ENCODE peak calls at places on chromosomes 7 and 10, in ten cellular contexts. B is NCI-H2081; Z is right atrium auricular region; J is activated CD8-positive, alpha-beta memory T cell treated with anti-CD3 and anti-CD28 coated beads for 4 hours; K is HFFc6; Y is dermis blood vessel endothelial cell; Q is suprapubic skin; I is activated naive CD4-positive, alpha-beta T cell; F is ureter; V is nucleus accumbens. M is an unnamed sample.

GRCh38 chr7:106521115-106521514 is 139.8 kb downstream of the CCDC71L start:
- DNase-seq in B (no peak), Z (no peak), J (no peak), K (no peak), Y (no peak), Q (no peak), I (no peak), F (no peak), V (no peak), M (no peak)

GRCh38 chr10:70866424-70866823 is 21.9 kb downstream of the PCBD1 start:
- DNase-seq in B (no peak), Z (no peak), J (no peak), K (no peak), Y (no peak), Q (no peak), I (no peak), F (no peak), V (no peak), M (no peak)

GRCh38 chr7:18257711-18258110 is 230.1 kb upstream of the PRPS1L1 start:
- DNase-seq in B (no peak), Z (no peak), J (no peak), K (peak; percentile 2), Y (peak; percentile 1), Q (no peak), I (no peak), F (no peak), V (no peak), M (no peak)

GRCh38 chr10:106705576-106706526 is 458.7 kb downstream of the SORCS1 start:
- DNase-seq in B (peak; percentile 3), Z (peak; percentile 75), J (no peak), K (peak; percentile 18), Y (peak; percentile 31), Q (no peak), I (no peak), F (peak; percentile 61), V (no peak), M (peak; percentile 51)

GRCh38 chr10:129958118-129958685 is 5.9 kb downstream of the EBF3 start:
- DNase-seq in B (no peak), Z (no peak), J (no peak), K (no peak), Y (peak; percentile 78), Q (peak; percentile 47), I (no peak), F (no peak), V (no peak), M (no peak)

GRCh38 chr7:125061-125471 is 67.3 kb upstream of the FAM20C start:
- DNase-seq in B (no peak), Z (no peak), J (no peak), K (no peak), Y (no peak), Q (no peak), I (no peak), F (no peak), V (no peak), M (no peak)

GRCh38 chr7:157476654-157477549 is 140.1 kb downstream of the DNAJB6 start:
- DNase-seq in B (no peak), Z (no peak), J (no peak), K (no peak), Y (no peak), Q (peak; percentile 55), I (no peak), F (no peak), V (no peak), M (no peak)

GRCh38 chr7:149820622-149821190 is 17.5 kb upstream of the ZNF862 start:
- DNase-seq in B (peak; percentile 9), Z (no peak), J (no peak), K (no peak), Y (no peak), Q (no peak), I (no peak), F (no peak), V (no peak), M (no peak)

GRCh38 chr10:71573562-71574300 is 145.8 kb downstream of the C10orf105 start:
- DNase-seq in B (no peak), Z (no peak), J (no peak), K (no peak), Y (no peak), Q (no peak), I (no peak), F (no peak), V (no peak), M (no peak)

GRCh38 chr7:151924001-151924400 is 32.2 kb upstream of the GALNTL5 start:
- DNase-seq in B (no peak), Z (no peak), J (no peak), K (no peak), Y (no peak), Q (no peak), I (no peak), F (no peak), V (no peak), M (no peak)

GRCh38 chr10:91799580-91799975 is 1.4 kb downstream of the TNKS2 start:
- DNase-seq in B (no peak), Z (no peak), J (no peak), K (peak; percentile 14), Y (peak; percentile 28), Q (no peak), I (no peak), F (no peak), V (no peak), M (no peak)

GRCh38 chr10:127989481-127989964 is 82.6 kb downstream of the PTPRE start:
- DNase-seq in B (no peak), Z (no peak), J (no peak), K (no peak), Y (peak; percentile 81), Q (no peak), I (no peak), F (no peak), V (no peak), M (no peak)

GRCh38 chr10:69895759-69896158 is 94.1 kb downstream of the COL13A1 start:
- DNase-seq in B (no peak), Z (no peak), J (no peak), K (peak; percentile 5), Y (no peak), Q (no peak), I (no peak), F (no peak), V (no peak), M (no peak)

GRCh38 chr7:139958599-139959380 is 104.0 kb downstream of the PARP12 start:
- DNase-seq in B (no peak), Z (no peak), J (no peak), K (no peak), Y (no peak), Q (no peak), I (no peak), F (no peak), V (no peak), M (no peak)

GRCh38 chr10:126247454-126247975 is 140.8 kb downstream of the ADAM12 start:
- DNase-seq in B (no peak), Z (peak; percentile 94), J (no peak), K (peak; percentile 99), Y (no peak), Q (no peak), I (no peak), F (peak; percentile 74), V (no peak), M (peak; percentile 96)

GRCh38 chr7:36547361-36547760 is 157.7 kb downstream of the ANLN start:
- DNase-seq in B (peak; percentile 25), Z (no peak), J (no peak), K (no peak), Y (no peak), Q (no peak), I (no peak), F (no peak), V (no peak), M (no peak)

GRCh38 chr10:125263551-125263950 is 103.2 kb upstream of the CTBP2 start:
- DNase-seq in B (no peak), Z (no peak), J (no peak), K (peak; percentile 29), Y (no peak), Q (no peak), I (no peak), F (no peak), V (no peak), M (no peak)

GRCh38 chr7:150377116-150377979 is 1.8 kb upstream of the ZNF775 start:
- DNase-seq in B (peak; percentile 30), Z (no peak), J (no peak), K (no peak), Y (peak; percentile 56), Q (no peak), I (no peak), F (no peak), V (no peak), M (no peak)

GRCh38 chr10:47063858-47064257 is 152.6 kb downstream of the PTPN20 start:
- DNase-seq in B (peak; percentile 2), Z (no peak), J (no peak), K (no peak), Y (no peak), Q (no peak), I (no peak), F (peak; percentile 12), V (no peak), M (no peak)

GRCh38 chr10:78081292-78081691 is 47.6 kb downstream of the RPS24 start:
- DNase-seq in B (no peak), Z (no peak), J (no peak), K (no peak), Y (no peak), Q (no peak), I (no peak), F (no peak), V (no peak), M (no peak)

M was measured in foreskin melanocyte.